ENCODE peak calls at places on chromosomes 5 and 9, in eight cellular contexts. One of them, this sample, is unnamed.

GRCh38 chr5:151030377-151030776 is 10.0 kb downstream of the GPX3 start:
- DNase-seq in Panc1: no peak
- DNase-seq in stomach: no peak
- DNase-seq in SK-N-SH: no peak
- DNase-seq in endothelial cell of umbilical vein: no peak
- DNase-seq in spleen: no peak
- DNase-seq in HepG2: no peak
- DNase-seq in HCT116: no peak
- DNase-seq in this sample: peak; percentile 49

GRCh38 chr9:20538956-20539355 is 83.3 kb downstream of the MLLT3 start:
- DNase-seq in HCT116: no peak
- DNase-seq in stomach: no peak
- DNase-seq in endothelial cell of umbilical vein: no peak
- DNase-seq in Panc1: no peak
- DNase-seq in HepG2: no peak
- DNase-seq in SK-N-SH: no peak
- DNase-seq in spleen: no peak
- DNase-seq in this sample: no peak

GRCh38 chr9:129058965-129059795 is 21.7 kb upstream of the DOLPP1 start:
- DNase-seq in SK-N-SH: no peak
- DNase-seq in HCT116: no peak
- DNase-seq in endothelial cell of umbilical vein: no peak
- DNase-seq in Panc1: no peak
- DNase-seq in HepG2: peak; percentile 52
- DNase-seq in spleen: no peak
- DNase-seq in stomach: no peak
- DNase-seq in this sample: no peak

GRCh38 chr5:54756796-54757402 is 228.5 kb downstream of the ESM1 start:
- DNase-seq in HepG2: no peak
- DNase-seq in HCT116: no peak
- DNase-seq in Panc1: no peak
- DNase-seq in SK-N-SH: no peak
- DNase-seq in stomach: no peak
- DNase-seq in endothelial cell of umbilical vein: no peak
- DNase-seq in spleen: no peak
- DNase-seq in this sample: no peak

GRCh38 chr9:71725590-71726338 is 42.5 kb downstream of the CEMIP2 start:
- DNase-seq in HCT116: peak; percentile 79
- DNase-seq in endothelial cell of umbilical vein: peak; percentile 46
- DNase-seq in Panc1: peak; percentile 35
- DNase-seq in spleen: no peak
- DNase-seq in SK-N-SH: no peak
- DNase-seq in stomach: no peak
- DNase-seq in HepG2: peak; percentile 95
- DNase-seq in this sample: peak; percentile 64

GRCh38 chr5:39713224-39713911 is 288.6 kb upstream of the DAB2 start:
- DNase-seq in stomach: no peak
- DNase-seq in spleen: no peak
- DNase-seq in Panc1: peak; percentile 91
- DNase-seq in SK-N-SH: no peak
- DNase-seq in HepG2: no peak
- DNase-seq in HCT116: no peak
- DNase-seq in endothelial cell of umbilical vein: no peak
- DNase-seq in this sample: no peak

GRCh38 chr9:81083821-81084512 is 605.4 kb downstream of the TLE1 start:
- DNase-seq in stomach: no peak
- DNase-seq in Panc1: no peak
- DNase-seq in endothelial cell of umbilical vein: peak; percentile 5
- DNase-seq in HCT116: no peak
- DNase-seq in SK-N-SH: peak; percentile 1
- DNase-seq in HepG2: no peak
- DNase-seq in spleen: no peak
- DNase-seq in this sample: no peak

GRCh38 chr5:99119326-99119725 is 190.5 kb upstream of the CHD1 start:
- DNase-seq in SK-N-SH: no peak
- DNase-seq in Panc1: no peak
- DNase-seq in spleen: no peak
- DNase-seq in HepG2: no peak
- DNase-seq in HCT116: no peak
- DNase-seq in stomach: no peak
- DNase-seq in endothelial cell of umbilical vein: no peak
- DNase-seq in this sample: no peak

GRCh38 chr5:42887094-42887493 is 75.4 kb upstream of the SELENOP start:
- DNase-seq in Panc1: no peak
- DNase-seq in HepG2: no peak
- DNase-seq in SK-N-SH: no peak
- DNase-seq in endothelial cell of umbilical vein: no peak
- DNase-seq in HCT116: peak; percentile 42
- DNase-seq in stomach: no peak
- DNase-seq in spleen: no peak
- DNase-seq in this sample: peak; percentile 72

GRCh38 chr9:35978792-35979191 is 20.8 kb upstream of the OR2S2 start:
- DNase-seq in HCT116: no peak
- DNase-seq in endothelial cell of umbilical vein: no peak
- DNase-seq in Panc1: no peak
- DNase-seq in HepG2: no peak
- DNase-seq in stomach: no peak
- DNase-seq in spleen: no peak
- DNase-seq in SK-N-SH: no peak
- DNase-seq in this sample: no peak

GRCh38 chr5:141848771-141849370 is 29.3 kb downstream of the PCDH1 start:
- DNase-seq in HCT116: no peak
- DNase-seq in spleen: no peak
- DNase-seq in HepG2: peak; percentile 71
- DNase-seq in endothelial cell of umbilical vein: peak; percentile 94
- DNase-seq in Panc1: peak; percentile 41
- DNase-seq in SK-N-SH: no peak
- DNase-seq in stomach: peak; percentile 80
- DNase-seq in this sample: peak; percentile 60

GRCh38 chr5:180804129-180804601 is 1.6 kb upstream of the MGAT1 start:
- DNase-seq in stomach: no peak
- DNase-seq in endothelial cell of umbilical vein: no peak
- DNase-seq in Panc1: no peak
- DNase-seq in SK-N-SH: no peak
- DNase-seq in spleen: peak; percentile 89
- DNase-seq in HepG2: no peak
- DNase-seq in HCT116: no peak
- DNase-seq in this sample: no peak

GRCh38 chr5:147072591-147072990 is 162.2 kb upstream of the STK32A start:
- DNase-seq in spleen: no peak
- DNase-seq in stomach: peak; percentile 65
- DNase-seq in endothelial cell of umbilical vein: no peak
- DNase-seq in SK-N-SH: no peak
- DNase-seq in Panc1: no peak
- DNase-seq in HepG2: no peak
- DNase-seq in HCT116: no peak
- DNase-seq in this sample: no peak

GRCh38 chr9:113564804-113565237 is 101.3 kb downstream of the RGS3 start:
- DNase-seq in HepG2: no peak
- DNase-seq in HCT116: no peak
- DNase-seq in stomach: peak; percentile 74
- DNase-seq in endothelial cell of umbilical vein: no peak
- DNase-seq in Panc1: no peak
- DNase-seq in spleen: peak; percentile 80
- DNase-seq in SK-N-SH: peak; percentile 69
- DNase-seq in this sample: peak; percentile 61
- TF ChIP-seq POLR2AphosphoS5 in HepG2: no peak
- TF ChIP-seq POLR2AphosphoS5 in HCT116: no peak
- TF ChIP-seq POLR2AphosphoS5 in stomach: peak; percentile 43
- TF ChIP-seq POLR2AphosphoS5 in endothelial cell of umbilical vein: no peak
- TF ChIP-seq POLR2AphosphoS5 in Panc1: no peak
- TF ChIP-seq POLR2AphosphoS5 in spleen: peak; percentile 82
- TF ChIP-seq POLR2AphosphoS5 in SK-N-SH: no peak
- TF ChIP-seq POLR2AphosphoS5 in this sample: no peak

GRCh38 chr9:105251733-105252404 is 7.4 kb downstream of the SLC44A1 start:
- DNase-seq in HCT116: no peak
- DNase-seq in endothelial cell of umbilical vein: no peak
- DNase-seq in Panc1: no peak
- DNase-seq in HepG2: peak; percentile 86
- DNase-seq in SK-N-SH: no peak
- DNase-seq in stomach: no peak
- DNase-seq in spleen: no peak
- DNase-seq in this sample: no peak
- H3K4me3 ChIP-seq in HCT116: no peak overlapping the region
- H3K4me3 ChIP-seq in endothelial cell of umbilical vein: no peak overlapping the region
- H3K4me3 ChIP-seq in Panc1: no peak overlapping the region
- H3K4me3 ChIP-seq in HepG2: peak overlapping the region; percentile 49
- H3K4me3 ChIP-seq in SK-N-SH: no peak overlapping the region
- H3K4me3 ChIP-seq in stomach: no peak overlapping the region
- H3K4me3 ChIP-seq in spleen: no peak overlapping the region
- H3K4me3 ChIP-seq in this sample: no peak overlapping the region

GRCh38 chr9:134055981-134056461 is 11.8 kb downstream of the BRD3 start:
- DNase-seq in SK-N-SH: peak; percentile 61
- DNase-seq in endothelial cell of umbilical vein: no peak
- DNase-seq in Panc1: no peak
- DNase-seq in HepG2: no peak
- DNase-seq in stomach: peak; percentile 89
- DNase-seq in spleen: peak; percentile 78
- DNase-seq in HCT116: no peak
- DNase-seq in this sample: peak; percentile 72
- TF ChIP-seq POLR2AphosphoS5 in SK-N-SH: no peak
- TF ChIP-seq POLR2AphosphoS5 in endothelial cell of umbilical vein: no peak
- TF ChIP-seq POLR2AphosphoS5 in Panc1: no peak
- TF ChIP-seq POLR2AphosphoS5 in HepG2: no peak
- TF ChIP-seq POLR2AphosphoS5 in stomach: no peak
- TF ChIP-seq POLR2AphosphoS5 in spleen: no peak
- TF ChIP-seq POLR2AphosphoS5 in HCT116: no peak
- TF ChIP-seq POLR2AphosphoS5 in this sample: peak; percentile 57

GRCh38 chr5:64163746-64164145 is 1.9 kb upstream of the RNF180 start:
- DNase-seq in endothelial cell of umbilical vein: no peak
- DNase-seq in HCT116: no peak
- DNase-seq in stomach: no peak
- DNase-seq in HepG2: no peak
- DNase-seq in SK-N-SH: no peak
- DNase-seq in spleen: no peak
- DNase-seq in Panc1: no peak
- DNase-seq in this sample: no peak

GRCh38 chr5:64166201-64166959 is 737 bp downstream of the RNF180 start:
- DNase-seq in spleen: peak; percentile 68
- DNase-seq in Panc1: no peak
- DNase-seq in HepG2: no peak
- DNase-seq in stomach: no peak
- DNase-seq in HCT116: no peak
- DNase-seq in SK-N-SH: no peak
- DNase-seq in endothelial cell of umbilical vein: peak; percentile 29
- DNase-seq in this sample: peak; percentile 9

GRCh38 chr5:64164166-64164565 is 1.5 kb upstream of the RNF180 start:
- DNase-seq in HepG2: no peak
- DNase-seq in HCT116: no peak
- DNase-seq in SK-N-SH: no peak
- DNase-seq in spleen: no peak
- DNase-seq in endothelial cell of umbilical vein: no peak
- DNase-seq in stomach: no peak
- DNase-seq in Panc1: no peak
- DNase-seq in this sample: no peak

GRCh38 chr5:64165500-64166200 is at the start of gene RNF180:
- DNase-seq in HepG2: no peak
- DNase-seq in SK-N-SH: peak; percentile 65
- DNase-seq in endothelial cell of umbilical vein: peak; percentile 39
- DNase-seq in Panc1: no peak
- DNase-seq in HCT116: no peak
- DNase-seq in stomach: peak; percentile 59
- DNase-seq in spleen: peak; percentile 78
- DNase-seq in this sample: peak; percentile 30

GRCh38 chr5:64165160-64165499 is 513 bp upstream of the RNF180 start:
- DNase-seq in spleen: no peak
- DNase-seq in HepG2: no peak
- DNase-seq in Panc1: no peak
- DNase-seq in stomach: no peak
- DNase-seq in endothelial cell of umbilical vein: no peak
- DNase-seq in HCT116: no peak
- DNase-seq in SK-N-SH: no peak
- DNase-seq in this sample: no peak
- H3K4me3 ChIP-seq in spleen: peak overlapping the region; percentile 43
- H3K4me3 ChIP-seq in HepG2: peak overlapping the region; percentile 64
- H3K4me3 ChIP-seq in Panc1: peak overlapping the region; percentile 66
- H3K4me3 ChIP-seq in stomach: peak overlapping the region; percentile 71
- H3K4me3 ChIP-seq in endothelial cell of umbilical vein: no peak overlapping the region
- H3K4me3 ChIP-seq in HCT116: no peak overlapping the region
- H3K4me3 ChIP-seq in SK-N-SH: peak overlapping the region; percentile 58
- H3K4me3 ChIP-seq in this sample: peak overlapping the region; percentile 76

GRCh38 chr9:94760646-94761045 is 34.1 kb downstream of the AOPEP start:
- DNase-seq in spleen: no peak
- DNase-seq in HepG2: no peak
- DNase-seq in endothelial cell of umbilical vein: no peak
- DNase-seq in Panc1: no peak
- DNase-seq in SK-N-SH: no peak
- DNase-seq in HCT116: no peak
- DNase-seq in stomach: no peak
- DNase-seq in this sample: no peak
- TF ChIP-seq POLR2AphosphoS5 in spleen: no peak
- TF ChIP-seq POLR2AphosphoS5 in HepG2: no peak
- TF ChIP-seq POLR2AphosphoS5 in endothelial cell of umbilical vein: no peak
- TF ChIP-seq POLR2AphosphoS5 in Panc1: no peak
- TF ChIP-seq POLR2AphosphoS5 in SK-N-SH: no peak
- TF ChIP-seq POLR2AphosphoS5 in HCT116: no peak
- TF ChIP-seq POLR2AphosphoS5 in stomach: no peak
- TF ChIP-seq POLR2AphosphoS5 in this sample: no peak

This sample was measured in prostate gland.